ENCODE peak calls at places on chromosomes 4 and X, in nine cellular contexts. Y is AG10803, N is sigmoid colon, D is left ventricle myocardium inferior, H is thoracic aorta, V is RWPE2, E is ascending aorta, S is heart left ventricle, L is pancreas. X is an unnamed sample.

GRCh38 chrX:103464071-103464773 is 55.1 kb downstream of the RAB40A start:
- DNase-seq in Y (peak), N (no peak), D (no peak), H (no peak), V (no peak), E (no peak), S (no peak), L (no peak), X (peak)

GRCh38 chrX:103063191-103063845 is 653 bp downstream of the BEX1 start:
- DNase-seq in Y (peak), N (no peak), D (no peak), H (no peak), V (no peak), E (no peak), S (no peak), L (no peak), X (peak)

GRCh38 chr4:139933541-139933940 is 220.4 kb downstream of the MAML3 start:
- DNase-seq in Y (no peak), N (no peak), D (no peak), H (no peak), V (no peak), E (no peak), S (no peak), L (peak), X (no peak)

GRCh38 chr4:7295201-7295916 is 103.0 kb downstream of the SORCS2 start:
- DNase-seq in Y (no peak), N (peak), D (peak), H (no peak), V (no peak), E (no peak), S (peak), L (no peak), X (no peak)

GRCh38 chrX:113726466-113726865 is 857.4 kb upstream of the HTR2C start:
- DNase-seq in Y (no peak), N (no peak), D (no peak), H (no peak), V (no peak), E (no peak), S (no peak), L (no peak), X (no peak)

GRCh38 chrX:30822068-30822671 is 66.9 kb downstream of the TAB3 start:
- DNase-seq in Y (no peak), N (no peak), D (no peak), H (no peak), V (no peak), E (no peak), S (no peak), L (no peak), X (no peak)

GRCh38 chr4:117154251-117154650 is 68.9 kb upstream of the TRAM1L1 start:
- DNase-seq in Y (no peak), N (no peak), D (no peak), H (no peak), V (no peak), E (no peak), S (no peak), L (no peak), X (no peak)

GRCh38 chr4:117874241-117874640 is 160.0 kb upstream of the NDST3 start:
- DNase-seq in Y (no peak), N (no peak), D (no peak), H (no peak), V (no peak), E (no peak), S (no peak), L (no peak), X (no peak)

GRCh38 chr4:176775326-176775725 is 17.4 kb downstream of the VEGFC start:
- DNase-seq in Y (peak), N (no peak), D (no peak), H (no peak), V (no peak), E (no peak), S (no peak), L (no peak), X (no peak)

GRCh38 chr4:172895699-172896098 is 272.9 kb upstream of the GALNT7 start:
- DNase-seq in Y (no peak), N (no peak), D (no peak), H (no peak), V (no peak), E (no peak), S (no peak), L (no peak), X (no peak)

GRCh38 chr4:46390353-46391058 is 578 bp upstream of the GABRA2 start:
- DNase-seq in Y (no peak), N (no peak), D (no peak), H (no peak), V (no peak), E (no peak), S (no peak), L (peak), X (no peak)
- H3K4me3 ChIP-seq in Y (no peak), N (peak), D (peak), H (peak), V (no peak), E (peak), S (peak), L (peak), X (no peak)

DNA sequence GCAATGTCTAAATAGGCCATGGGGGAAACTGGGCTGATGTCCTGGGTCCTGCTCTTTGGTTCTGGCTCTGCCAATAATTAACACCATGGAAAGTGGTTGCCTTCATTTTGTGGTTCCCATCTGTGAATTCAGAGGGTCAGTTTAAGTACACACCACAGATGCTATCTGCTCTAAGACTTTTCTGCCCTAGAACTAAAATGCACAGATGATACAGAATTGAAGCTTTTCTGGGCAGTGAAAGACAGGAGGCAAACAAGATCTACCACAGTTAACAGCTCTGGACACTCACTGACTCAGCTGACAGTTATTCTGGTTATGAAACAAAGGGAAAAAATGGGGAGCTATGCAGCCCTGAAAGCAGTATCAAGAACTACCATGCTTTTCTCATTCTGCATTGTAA is 37.3 kb downstream of the APBB2 start:
- DNase-seq in Y (peak), N (no peak), D (no peak), H (no peak), V (no peak), E (no peak), S (no peak), L (no peak), X (peak)
- TF ChIP-seq CTCF in Y (peak), N (no peak), D (no peak), H (no peak), V (peak), E (no peak), S (no peak), L (no peak), X (no peak)

DNA sequence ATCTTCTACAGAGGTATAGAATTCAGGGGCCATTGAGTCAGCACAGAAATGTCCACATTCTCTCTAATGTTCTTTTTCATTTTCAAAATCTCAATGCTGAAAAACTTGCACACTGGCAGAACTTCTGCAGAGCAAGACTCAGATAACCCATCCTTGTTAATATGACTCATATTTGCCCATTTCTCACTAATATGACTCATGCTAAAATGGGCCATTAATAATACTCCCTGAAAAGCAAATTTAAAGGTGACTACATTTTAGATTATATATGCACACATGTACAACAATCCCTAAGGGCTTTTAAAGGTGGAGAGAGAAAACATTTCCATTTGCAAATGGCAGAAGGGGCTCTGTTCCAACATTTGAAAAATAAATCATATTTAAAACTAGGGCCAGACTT is 29.8 kb downstream of the TLR2 start:
- DNase-seq in Y (no peak), N (no peak), D (no peak), H (no peak), V (no peak), E (no peak), S (no peak), L (no peak), X (peak)
- H3K4me3 ChIP-seq in Y (no peak), N (no peak), D (no peak), H (no peak), V (no peak), E (no peak), S (no peak), L (no peak), X (no peak)

GRCh38 chr4:64780664-64781063 is 371.4 kb upstream of the TECRL start:
- DNase-seq in Y (no peak), N (no peak), D (no peak), H (no peak), V (no peak), E (no peak), S (no peak), L (no peak), X (no peak)

GRCh38 chr4:64784125-64784524 is 374.9 kb upstream of the TECRL start:
- DNase-seq in Y (peak), N (no peak), D (no peak), H (no peak), V (no peak), E (no peak), S (no peak), L (no peak), X (no peak)

GRCh38 chr4:64776820-64777219 is 367.6 kb upstream of the TECRL start:
- DNase-seq in Y (no peak), N (no peak), D (no peak), H (no peak), V (no peak), E (no peak), S (no peak), L (no peak), X (no peak)

GRCh38 chr4:64777286-64777685 is 368.0 kb upstream of the TECRL start:
- DNase-seq in Y (no peak), N (no peak), D (no peak), H (no peak), V (no peak), E (no peak), S (no peak), L (no peak), X (no peak)

DNA sequence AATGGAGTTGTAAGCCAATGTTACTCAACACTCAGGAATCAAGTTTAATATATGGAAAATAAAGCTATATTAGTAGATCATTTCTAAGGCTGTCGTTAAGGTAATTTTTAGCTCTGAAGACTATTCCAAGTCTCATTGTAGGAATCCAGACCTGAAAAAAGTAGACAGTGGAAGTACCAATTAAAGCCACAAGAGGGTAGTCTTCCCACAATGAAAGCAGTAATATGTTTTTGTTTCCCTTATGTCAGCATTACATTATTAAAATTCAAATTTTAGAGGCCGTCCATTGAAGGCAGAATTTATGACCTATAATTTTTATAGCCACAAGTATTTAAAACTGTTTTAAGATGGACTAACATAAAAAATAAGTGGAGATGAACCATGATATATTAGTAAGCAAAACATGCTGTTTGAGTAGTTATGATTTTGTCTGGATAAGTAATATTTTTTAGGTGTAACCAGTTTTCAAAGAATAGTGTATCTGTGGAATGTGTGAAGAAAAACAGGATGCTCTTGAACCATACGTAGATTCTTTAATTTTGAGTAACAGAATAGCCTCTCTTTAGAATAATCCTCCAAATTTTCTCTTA is 372.6 kb upstream of the TECRL start:
- DNase-seq in Y (peak), N (no peak), D (no peak), H (no peak), V (no peak), E (no peak), S (no peak), L (no peak), X (no peak)
- TF ChIP-seq CTCF in Y (peak), N (peak), D (peak), H (peak), V (peak), E (no peak), S (peak), L (peak), X (peak)

GRCh38 chrX:24146283-24146865 is 3.2 kb upstream of the ZFX start:
- DNase-seq in Y (peak), N (no peak), D (no peak), H (no peak), V (no peak), E (no peak), S (no peak), L (no peak), X (peak)
- H3K4me3 ChIP-seq in Y (peak), N (no peak), D (peak), H (peak), V (no peak), E (peak), S (peak), L (peak), X (peak)

GRCh38 chr4:68581382-68582338 is 5.5 kb upstream of the UGT2B17 start:
- DNase-seq in Y (no peak), N (no peak), D (no peak), H (no peak), V (no peak), E (no peak), S (no peak), L (no peak), X (no peak)

GRCh38 chr4:68575081-68575480 is 1.0 kb downstream of the UGT2B17 start:
- DNase-seq in Y (no peak), N (no peak), D (no peak), H (no peak), V (no peak), E (no peak), S (no peak), L (no peak), X (no peak)

GRCh38 chr4:68582339-68582717 is 6.2 kb upstream of the UGT2B17 start:
- DNase-seq in Y (no peak), N (no peak), D (no peak), H (no peak), V (no peak), E (no peak), S (no peak), L (no peak), X (no peak)

GRCh38 chr4:68576272-68577100 is at the start of gene UGT2B17:
- DNase-seq in Y (no peak), N (no peak), D (no peak), H (no peak), V (no peak), E (no peak), S (no peak), L (no peak), X (no peak)

GRCh38 chr4:68577590-68577989 is 1.5 kb upstream of the UGT2B17 start:
- DNase-seq in Y (no peak), N (no peak), D (no peak), H (no peak), V (no peak), E (no peak), S (no peak), L (no peak), X (no peak)
- TF ChIP-seq CTCF in Y (no peak), N (no peak), D (no peak), H (no peak), V (no peak), E (no peak), S (no peak), L (no peak), X (no peak)

GRCh38 chr4:144658908-144659307 is 13.0 kb downstream of the HHIP start:
- DNase-seq in Y (no peak), N (no peak), D (no peak), H (no peak), V (no peak), E (no peak), S (no peak), L (no peak), X (no peak)
- H3K4me3 ChIP-seq in Y (no peak), N (no peak), D (no peak), H (no peak), V (no peak), E (no peak), S (no peak), L (no peak), X (no peak)

DNA sequence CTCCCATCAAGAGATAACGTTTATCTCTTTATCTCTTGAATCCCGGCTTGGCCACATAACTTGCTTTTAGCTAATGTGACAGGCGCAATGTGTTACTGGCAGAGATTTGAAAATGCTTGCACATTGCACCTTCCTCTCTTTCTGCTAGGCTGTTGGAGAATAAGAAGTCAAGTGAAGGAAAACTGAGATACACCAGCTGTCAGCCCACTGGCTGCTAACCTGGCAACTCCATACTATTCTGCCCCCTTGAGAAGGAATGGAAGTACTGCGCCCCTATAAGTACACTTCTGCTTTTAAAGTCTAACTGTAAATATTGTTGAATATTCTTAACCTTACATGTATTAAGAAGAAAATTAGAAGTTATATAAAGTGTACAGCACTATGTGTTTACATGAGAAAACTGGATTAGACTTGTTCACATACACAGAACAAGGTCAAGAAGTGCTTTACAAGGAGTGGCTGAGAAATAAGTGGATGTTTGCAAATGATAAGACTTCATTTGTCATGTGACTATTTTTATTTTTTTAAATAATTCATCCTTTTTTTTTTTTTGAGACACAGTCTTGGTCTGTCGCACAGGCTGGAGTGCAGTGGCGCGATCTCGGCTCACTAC is 424.5 kb upstream of the CTSO start:
- DNase-seq in Y (no peak), N (no peak), D (no peak), H (no peak), V (no peak), E (no peak), S (no peak), L (no peak), X (peak)
- TF ChIP-seq CTCF in Y (peak), N (no peak), D (no peak), H (peak), V (peak), E (no peak), S (peak), L (no peak), X (peak)

GRCh38 chr4:54099959-54100606 is at the start of gene GSX2:
- DNase-seq in Y (peak), N (no peak), D (peak), H (no peak), V (no peak), E (no peak), S (no peak), L (no peak), X (peak)
- H3K4me3 ChIP-seq in Y (peak), N (peak), D (peak), H (peak), V (peak), E (peak), S (peak), L (peak), X (peak)

GRCh38 chr4:102339018-102339417 is 6.3 kb downstream of the SLC39A8 start:
- DNase-seq in Y (no peak), N (no peak), D (no peak), H (no peak), V (no peak), E (no peak), S (no peak), L (no peak), X (no peak)
- TF ChIP-seq CTCF in Y (no peak), N (no peak), D (no peak), H (no peak), V (no peak), E (no peak), S (no peak), L (no peak), X (no peak)

X was measured in foreskin fibroblast.